ENCODE peak calls at places on chromosomes 2 and 18, in five cellular contexts. W is GM23338, Z is left ventricle myocardium inferior, M is heart left ventricle, Q is ovary. D is an unnamed sample.

GRCh38 chr2:71711470-71711857 is 258.1 kb downstream of the DYSF start:
- DNase-seq in W (no peak), Z (no peak), M (no peak), Q (no peak), D (no peak)

GRCh38 chr2:100393362-100393761 is 24.1 kb downstream of the CHST10 start:
- DNase-seq in W (no peak), Z (no peak), M (no peak), Q (no peak), D (no peak)

GRCh38 chr2:173002751-173003541 is 72.7 kb upstream of the MAP3K20 start:
- DNase-seq in W (peak), Z (no peak), M (no peak), Q (no peak), D (no peak)

GRCh38 chr2:158498043-158498748 is 41.4 kb downstream of the PKP4 start:
- DNase-seq in W (no peak), Z (no peak), M (no peak), Q (no peak), D (no peak)

GRCh38 chr18:7575465-7576026 is 8.4 kb downstream of the PTPRM start:
- DNase-seq in W (no peak), Z (no peak), M (no peak), Q (no peak), D (no peak)

GRCh38 chr2:211455225-211455841 is 898.9 kb downstream of the CPS1 start:
- DNase-seq in W (peak), Z (no peak), M (no peak), Q (peak), D (peak)

GRCh38 chr2:204024503-204024902 is 87.9 kb downstream of the ICOS start:
- DNase-seq in W (peak), Z (no peak), M (no peak), Q (peak), D (peak)

GRCh38 chr2:72036595-72036994 is 111.1 kb downstream of the CYP26B1 start:
- DNase-seq in W (no peak), Z (no peak), M (no peak), Q (no peak), D (no peak)

GRCh38 chr2:197028230-197028629 is 101.7 kb upstream of the PGAP1 start:
- DNase-seq in W (no peak), Z (no peak), M (no peak), Q (no peak), D (no peak)

GRCh38 chr2:86393521-86394490 is 47.4 kb upstream of the KDM3A start:
- DNase-seq in W (no peak), Z (peak), M (no peak), Q (no peak), D (no peak)

GRCh38 chr2:208142925-208143799 is 2.8 kb downstream of the CRYGB start:
- DNase-seq in W (peak), Z (no peak), M (no peak), Q (no peak), D (no peak)

GRCh38 chr2:127381762-127382161 is 6.0 kb downstream of the MAP3K2 start:
- DNase-seq in W (no peak), Z (no peak), M (no peak), Q (no peak), D (no peak)

GRCh38 chr18:55353806-55354205 is 234.2 kb downstream of the TCF4 start:
- DNase-seq in W (no peak), Z (no peak), M (no peak), Q (no peak), D (no peak)

GRCh38 chr2:25817630-25818029 is 60.7 kb downstream of the ASXL2 start:
- DNase-seq in W (no peak), Z (no peak), M (no peak), Q (no peak), D (no peak)

DNA sequence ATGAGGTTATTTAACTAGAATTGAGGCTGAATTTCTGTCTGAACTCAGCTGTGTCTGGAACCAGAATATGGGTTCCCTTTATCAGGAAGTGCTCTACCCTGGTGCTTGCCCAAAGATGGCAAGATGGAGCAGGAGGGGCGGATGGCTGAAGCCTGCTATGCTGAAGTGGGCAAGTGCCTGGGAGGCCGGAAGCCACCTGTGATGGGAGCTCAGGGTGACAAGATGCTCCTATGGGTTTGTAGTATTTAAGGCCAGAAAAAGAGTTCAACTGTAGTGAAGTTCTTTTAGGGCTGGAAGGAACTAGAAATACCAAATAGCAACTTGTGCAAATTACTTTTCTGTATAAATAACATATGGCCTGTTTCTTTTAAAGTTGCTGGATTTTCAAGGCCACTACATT is 808.9 kb upstream of the RAB6C start:
- DNase-seq in W (no peak), Z (no peak), M (no peak), Q (no peak), D (no peak)
- H3K4me3 ChIP-seq in W (no peak), Z (no peak), M (no peak), Q (no peak), D (no peak)

DNA sequence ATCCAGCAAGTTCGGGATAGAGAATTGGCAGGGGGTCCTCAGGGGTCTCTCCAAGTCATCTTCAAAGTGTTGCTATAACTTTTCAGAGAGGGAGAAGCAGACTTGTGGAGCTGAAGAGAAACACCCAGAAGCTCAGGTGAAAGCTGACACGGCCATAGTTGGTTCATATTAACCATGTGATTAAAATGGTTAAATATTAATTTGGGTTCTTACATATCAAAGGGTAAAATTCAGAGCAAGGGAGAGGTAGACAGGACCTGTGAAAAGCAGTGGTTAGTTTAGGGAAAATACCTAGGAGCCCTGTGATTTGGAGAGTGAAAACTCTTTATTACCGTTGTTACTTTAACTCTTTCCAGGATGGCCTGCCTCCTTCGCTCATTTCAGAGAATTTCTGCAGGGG is at the start of gene UGT1A6:
- DNase-seq in W (no peak), Z (no peak), M (no peak), Q (no peak), D (no peak)
- H3K4me3 ChIP-seq in W (no peak), Z (no peak), M (no peak), Q (no peak), D (no peak)

GRCh38 chr2:176187306-176188217 is 906 bp upstream of the HOXD1 start:
- DNase-seq in W (peak), Z (no peak), M (no peak), Q (no peak), D (no peak)
- H3K4me3 ChIP-seq in W (peak), Z (peak), M (peak), Q (peak), D (peak)

GRCh38 chr2:168490015-168490874 is 34.2 kb downstream of the CERS6 start:
- DNase-seq in W (peak), Z (no peak), M (no peak), Q (no peak), D (no peak)
- H3K4me3 ChIP-seq in W (no peak), Z (no peak), M (no peak), Q (no peak), D (no peak)

DNA sequence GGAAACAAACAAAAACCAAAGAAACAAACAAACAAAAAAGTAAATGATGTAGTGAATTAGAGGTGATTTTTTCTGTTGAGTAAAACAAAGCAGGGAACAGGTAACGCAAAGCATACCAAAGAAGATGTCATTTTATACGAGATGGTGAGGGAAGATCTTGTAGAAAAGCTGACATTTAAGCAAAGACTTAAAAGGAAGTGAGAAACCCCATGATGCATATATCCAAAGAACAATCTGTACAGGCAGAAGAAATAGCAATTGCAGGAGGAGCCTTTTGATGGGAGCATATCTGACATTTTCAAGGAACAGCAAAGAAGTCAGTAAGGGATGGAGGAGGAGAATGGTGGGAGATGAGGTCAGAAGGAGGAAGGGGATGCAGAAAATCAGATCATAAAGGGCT is 63.0 kb downstream of the KIDINS220 start:
- DNase-seq in W (no peak), Z (no peak), M (no peak), Q (no peak), D (no peak)
- H3K4me3 ChIP-seq in W (no peak), Z (no peak), M (no peak), Q (no peak), D (no peak)

DNA sequence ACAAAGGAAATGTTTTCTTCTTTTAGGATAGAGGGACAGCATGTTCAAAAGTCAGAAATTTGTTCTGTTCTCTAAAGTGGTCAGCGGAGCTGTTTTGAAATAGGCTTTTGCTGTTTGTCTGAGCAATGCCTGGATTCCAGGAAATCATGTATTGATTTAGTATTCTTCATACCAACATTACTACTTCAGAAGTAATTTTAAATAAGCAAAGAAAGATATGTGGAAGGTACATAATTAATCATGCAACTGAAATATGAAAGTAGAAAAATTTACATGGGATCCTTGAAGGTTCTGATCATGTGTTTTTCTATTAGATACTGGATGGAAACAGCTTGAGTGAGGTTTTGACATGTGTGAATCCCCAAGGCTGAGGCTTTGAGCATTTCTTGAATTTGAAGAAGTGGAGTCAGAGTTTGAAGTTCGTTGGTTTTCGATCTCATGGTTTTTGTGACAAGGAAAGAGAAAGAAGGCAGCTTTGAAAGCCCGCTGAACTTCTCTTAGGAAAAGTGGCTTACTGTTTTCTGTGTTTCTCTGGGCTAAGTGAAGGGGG is 220.0 kb downstream of the LDLRAD4 start:
- DNase-seq in W (no peak), Z (no peak), M (no peak), Q (no peak), D (no peak)
- H3K4me3 ChIP-seq in W (no peak), Z (no peak), M (no peak), Q (no peak), D (no peak)

DNA sequence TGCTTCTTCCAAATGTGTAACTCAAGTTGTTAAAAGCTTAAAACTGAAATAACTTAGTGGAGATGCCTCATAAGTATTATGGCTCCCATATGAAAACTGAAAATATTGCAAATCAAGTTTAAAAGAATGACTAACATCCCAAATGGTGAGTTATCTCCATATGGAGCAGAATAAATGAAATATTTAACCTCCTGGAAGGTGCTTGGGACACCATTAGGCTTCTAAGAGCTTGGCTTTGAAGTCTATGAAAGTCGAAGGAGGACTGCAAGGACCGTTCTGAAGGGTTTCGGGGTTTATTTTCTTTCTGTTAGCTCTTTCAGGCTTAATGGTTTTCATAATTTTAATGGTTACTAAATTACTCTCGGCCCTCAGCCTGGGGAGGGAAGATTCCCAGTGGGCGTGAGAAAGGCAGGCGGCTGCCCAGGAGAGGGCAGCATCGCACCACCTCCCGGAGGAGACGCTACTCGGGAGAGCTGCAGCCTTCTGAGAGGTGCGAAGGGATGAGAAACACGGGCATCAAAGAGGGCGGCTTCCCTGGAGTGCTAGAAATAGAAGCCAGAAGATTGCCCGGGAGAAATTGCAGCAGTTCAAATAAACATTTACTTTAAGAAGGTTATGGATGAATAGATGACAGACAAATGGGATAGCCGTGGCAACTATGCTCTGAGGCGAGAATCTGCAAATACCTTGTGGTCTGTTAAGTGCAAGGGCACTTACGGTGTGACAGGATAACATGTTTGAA is 43.1 kb downstream of the MAP3K19 start:
- DNase-seq in W (peak), Z (peak), M (peak), Q (peak), D (no peak)
- H3K4me3 ChIP-seq in W (no peak), Z (no peak), M (no peak), Q (no peak), D (no peak)

D was measured in SK-N-MC.